ENCODE peak calls at places on chromosomes 3 and 15, in seven cellular contexts. H is brain microvascular endothelial cell, F is heart right ventricle, U is MM.1S, W is psoas muscle, N is A549, I is fibroblast of lung. A is an unnamed sample.

GRCh38 chr3:72538070-72538745 is 310.0 kb downstream of the SHQ1 start:
- DNase-seq in H (no peak), F (no peak), U (no peak), W (no peak), N (no peak), I (no peak), A (no peak)

GRCh38 chr3:49790626-49791411 is 4.5 kb upstream of the IP6K1 start:
- DNase-seq in H (no peak), F (no peak), U (no peak), W (no peak), N (no peak), I (peak), A (no peak)

GRCh38 chr3:175411405-175411804 is 552.3 kb downstream of the NAALADL2 start:
- DNase-seq in H (no peak), F (no peak), U (no peak), W (no peak), N (no peak), I (no peak), A (no peak)

GRCh38 chr3:61847784-61848462 is 286.6 kb downstream of the PTPRG start:
- DNase-seq in H (no peak), F (peak), U (no peak), W (peak), N (no peak), I (peak), A (peak)

GRCh38 chr15:57218826-57219576 is 157.3 kb upstream of the CGNL1 start:
- DNase-seq in H (peak), F (no peak), U (no peak), W (no peak), N (peak), I (peak), A (peak)

GRCh38 chr15:25417604-25418003 is 21.2 kb downstream of the UBE3A start:
- DNase-seq in H (no peak), F (no peak), U (no peak), W (no peak), N (no peak), I (no peak), A (no peak)

GRCh38 chr15:99976000-99976399 is 242.8 kb upstream of the LYSMD4 start:
- DNase-seq in H (no peak), F (no peak), U (no peak), W (no peak), N (no peak), I (no peak), A (no peak)

GRCh38 chr3:22491326-22491725 is 711.8 kb upstream of the UBE2E2 start:
- DNase-seq in H (no peak), F (no peak), U (no peak), W (no peak), N (no peak), I (no peak), A (no peak)

GRCh38 chr3:128398586-128398985 is 68.1 kb downstream of the DNAJB8 start:
- DNase-seq in H (no peak), F (no peak), U (no peak), W (no peak), N (no peak), I (no peak), A (no peak)

GRCh38 chr3:134852893-134853351 is 57.9 kb downstream of the EPHB1 start:
- DNase-seq in H (no peak), F (no peak), U (peak), W (no peak), N (no peak), I (no peak), A (no peak)

GRCh38 chr3:171256445-171257250 is 203.6 kb downstream of the TNIK start:
- DNase-seq in H (no peak), F (no peak), U (no peak), W (no peak), N (no peak), I (peak), A (no peak)

GRCh38 chr3:71859128-71859519 is 74.2 kb upstream of the PROK2 start:
- DNase-seq in H (no peak), F (no peak), U (peak), W (no peak), N (peak), I (peak), A (peak)

GRCh38 chr3:154954750-154955149 is 125.4 kb upstream of the MME start:
- DNase-seq in H (peak), F (no peak), U (peak), W (no peak), N (peak), I (peak), A (peak)

GRCh38 chr15:68795298-68795848 is 25.3 kb downstream of the ANP32A start:
- DNase-seq in H (peak), F (peak), U (peak), W (peak), N (no peak), I (peak), A (peak)
- H3K4me3 ChIP-seq in H (no peak), F (no peak), U (no peak), W (peak), N (no peak), I (no peak), A (no peak)

GRCh38 chr3:25843332-25843731 is 53.4 kb downstream of the OXSM start:
- DNase-seq in H (no peak), F (no peak), U (no peak), W (no peak), N (peak), I (no peak), A (peak)
- TF ChIP-seq CTCF in H (no peak), F (peak), U (no peak), W (peak), N (peak), I (no peak), A (no peak)

DNA sequence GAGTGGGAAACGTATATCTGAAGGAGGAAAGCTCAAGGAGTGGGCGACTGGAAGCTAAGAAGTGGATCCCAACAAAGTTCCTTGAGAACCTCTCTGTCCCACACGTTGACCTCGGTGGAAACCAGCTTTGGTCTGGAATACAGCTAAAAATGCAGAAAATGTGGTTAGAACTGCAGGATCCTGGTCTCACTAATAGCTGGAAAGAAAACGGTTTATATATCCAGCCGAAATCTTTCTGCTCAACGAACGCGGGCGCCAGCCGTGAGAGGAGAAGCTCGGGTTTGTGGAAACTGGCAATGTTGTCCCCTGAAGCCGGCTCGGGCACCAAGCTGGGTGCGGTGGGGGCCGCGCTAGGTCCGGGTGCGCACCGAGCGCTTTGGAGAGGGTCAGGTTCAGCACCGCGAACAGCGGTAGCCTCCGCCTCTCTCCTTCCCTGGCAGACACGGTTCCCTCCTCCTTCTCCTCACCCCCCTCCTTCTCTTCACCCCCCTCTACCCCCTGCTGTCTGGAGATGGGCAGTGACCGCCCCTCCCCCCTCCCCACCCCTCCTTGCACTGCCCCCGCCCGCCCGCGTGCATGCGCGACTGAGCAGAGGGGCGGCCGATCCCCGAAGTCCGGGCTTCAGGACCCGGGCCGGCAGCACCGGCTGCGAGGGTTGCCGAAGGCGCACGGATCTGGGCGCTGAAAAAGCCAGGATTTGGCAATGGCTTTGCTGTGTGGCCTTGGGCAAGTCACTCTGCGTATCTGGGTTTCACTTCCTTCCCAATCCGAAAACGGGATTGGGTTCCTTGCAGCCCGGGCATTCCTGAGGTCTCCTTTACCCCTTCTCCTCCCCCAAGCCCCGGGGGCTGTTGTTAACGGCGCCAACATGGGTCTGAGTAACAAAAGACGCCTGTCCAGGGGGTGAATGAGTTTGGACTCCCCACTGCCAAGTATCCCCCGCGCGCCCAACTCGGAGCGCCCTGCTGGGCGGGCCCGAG is at the start of gene SKOR1:
- DNase-seq in H (peak), F (no peak), U (no peak), W (no peak), N (peak), I (peak), A (peak)
- H3K4me3 ChIP-seq in H (no peak), F (peak), U (no peak), W (peak), N (peak), I (no peak), A (no peak)

DNA sequence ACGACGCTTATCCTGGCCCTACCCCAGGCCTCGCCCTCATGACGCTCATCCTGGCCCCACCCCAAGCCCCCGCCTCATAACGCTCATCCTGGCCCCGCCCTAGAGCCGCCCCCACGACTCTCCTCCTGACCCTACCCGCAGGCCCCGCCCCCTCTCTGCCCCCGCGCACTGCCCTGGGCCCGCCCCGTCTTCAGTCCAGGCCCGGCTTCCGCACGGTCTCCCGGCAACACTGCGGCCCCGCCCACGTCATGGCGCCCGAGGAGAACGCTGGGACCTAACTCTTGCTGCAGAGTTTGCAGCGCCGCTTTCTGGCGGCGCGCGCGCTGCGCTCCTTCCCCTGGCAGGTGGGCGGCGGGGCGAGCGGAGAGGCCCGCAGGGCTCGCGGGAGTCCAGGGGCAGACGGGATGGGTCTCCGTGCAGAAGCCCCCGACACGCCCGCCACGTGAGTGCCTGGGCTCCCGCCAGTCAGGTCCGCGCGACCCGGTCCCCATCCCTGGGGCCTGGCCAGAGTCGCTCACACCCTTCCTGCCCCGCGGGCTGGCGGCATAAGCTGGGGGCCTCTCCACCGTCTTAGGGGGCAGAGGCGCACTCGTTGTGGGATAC is 52.5 kb upstream of the ROPN1B start:
- DNase-seq in H (no peak), F (no peak), U (peak), W (no peak), N (peak), I (peak), A (peak)
- TF ChIP-seq CTCF in H (peak), F (peak), U (peak), W (no peak), N (no peak), I (no peak), A (no peak)

GRCh38 chr3:185503467-185503975 is 4.7 kb upstream of the TMEM41A start:
- DNase-seq in H (no peak), F (no peak), U (no peak), W (no peak), N (no peak), I (no peak), A (no peak)
- H3K4me3 ChIP-seq in H (no peak), F (no peak), U (no peak), W (no peak), N (no peak), I (no peak), A (no peak)

GRCh38 chr3:67863869-67864268 is 209.5 kb upstream of the SUCLG2 start:
- DNase-seq in H (peak), F (no peak), U (no peak), W (no peak), N (peak), I (no peak), A (no peak)
- TF ChIP-seq CTCF in H (peak), F (no peak), U (peak), W (no peak), N (peak), I (peak), A (peak)

A was measured in fibroblast of pulmonary artery.